ENCODE peak calls at places on chromosomes 1 and 21, in seven cellular contexts. A is ovary, H is fibroblast of mammary gland, D is stomach, B is activated B cell treated with CpG ODN at 0.5 μM for 24 hours, S is GM10248, F is dorsolateral prefrontal cortex. T is an unnamed sample.

GRCh38 chr1:119010201-119010600 is 22.1 kb upstream of the TBX15 start:
- DNase-seq in B (no peak), D (no peak), S (no peak), F (no peak), H (peak), A (no peak), T (no peak)

GRCh38 chr1:115275216-115275615 is 62.8 kb downstream of the NGF start:
- DNase-seq in D (no peak), H (peak), B (no peak), S (no peak), F (no peak), A (no peak), T (no peak)

GRCh38 chr1:187047298-187047697 is 218.5 kb downstream of the PLA2G4A start:
- DNase-seq in F (no peak), S (no peak), H (no peak), B (no peak), D (no peak), A (no peak), T (no peak)

GRCh38 chr21:31347435-31348032 is 3.5 kb upstream of the TIAM1 start:
- DNase-seq in H (peak), D (no peak), F (no peak), A (no peak), S (no peak), B (no peak), T (no peak)

GRCh38 chr1:202283379-202283844 is 58.3 kb downstream of the UBE2T start:
- DNase-seq in F (no peak), S (no peak), H (peak), A (no peak), B (no peak), D (no peak), T (no peak)

GRCh38 chr1:117754061-117754969 is 148.5 kb downstream of the TENT5C start:
- DNase-seq in F (no peak), B (no peak), D (peak), S (peak), H (peak), A (peak), T (no peak)

GRCh38 chr1:151964510-151964909 is 29.1 kb downstream of the S100A10 start:
- DNase-seq in S (no peak), F (no peak), B (no peak), A (no peak), D (no peak), H (no peak), T (no peak)

GRCh38 chr1:14733779-14734140 is 135.3 kb downstream of the KAZN start:
- DNase-seq in H (no peak), A (no peak), S (no peak), F (no peak), B (no peak), D (no peak), T (no peak)

GRCh38 chr1:119462964-119463363 is 44.0 kb upstream of the HSD3B1 start:
- DNase-seq in B (no peak), A (no peak), S (no peak), F (no peak), D (no peak), H (no peak), T (no peak)

GRCh38 chr1:242585616-242586354 is 61.3 kb upstream of the PLD5 start:
- DNase-seq in D (no peak), F (no peak), A (no peak), B (no peak), H (no peak), S (no peak), T (no peak)

GRCh38 chr1:145695781-145696629 is 11.2 kb downstream of the PDZK1 start:
- DNase-seq in D (no peak), S (no peak), H (no peak), F (no peak), B (no peak), A (no peak), T (no peak)

GRCh38 chr1:41915786-41916571 is 2.7 kb downstream of the HIVEP3 start:
- DNase-seq in F (no peak), D (peak), A (no peak), H (no peak), S (no peak), B (no peak), T (no peak)

GRCh38 chr1:161117681-161118581 is at the start of the genes NIT1 and PFDN2:
- DNase-seq in D (peak), A (peak), H (peak), S (peak), F (peak), B (peak), T (peak)

GRCh38 chr1:207049974-207050391 is 1.0 kb downstream of the YOD1 start:
- DNase-seq in B (no peak), A (no peak), F (no peak), H (peak), S (peak), D (peak), T (peak)

GRCh38 chr21:33368576-33368975 is 34.6 kb upstream of the IFNGR2 start:
- DNase-seq in A (no peak), F (no peak), S (no peak), H (no peak), D (no peak), B (no peak), T (no peak)

GRCh38 chr1:1371741-1372711 is 3.0 kb downstream of the AURKAIP1 start:
- DNase-seq in D (peak), H (peak), A (peak), F (no peak), S (peak), B (peak), T (peak)

GRCh38 chr21:34986561-34987533 is 62.3 kb downstream of the RUNX1 start:
- DNase-seq in S (peak), B (peak), H (peak), D (no peak), A (no peak), F (no peak), T (peak)

GRCh38 chr1:117824612-117825011 is 104.8 kb downstream of the GDAP2 start:
- DNase-seq in H (peak), F (no peak), S (no peak), D (no peak), B (no peak), A (no peak), T (no peak)

GRCh38 chr1:221174598-221174997 is 295.4 kb downstream of the HLX start:
- DNase-seq in B (no peak), A (no peak), S (no peak), F (no peak), H (no peak), D (no peak), T (no peak)

GRCh38 chr1:230090194-230090711 is 23.2 kb downstream of the GALNT2 start:
- DNase-seq in D (no peak), S (no peak), B (no peak), H (peak), A (no peak), F (no peak), T (no peak)

GRCh38 chr21:15065381-15066230 is 806 bp upstream of the NRIP1 start:
- DNase-seq in B (peak), S (peak), A (peak), F (peak), H (peak), D (peak), T (peak)

GRCh38 chr1:164560076-164560475 is 1.1 kb downstream of the PBX1 start:
- DNase-seq in A (no peak), S (no peak), H (no peak), B (no peak), D (no peak), F (no peak), T (no peak)

GRCh38 chr21:42040411-42041180 is 30.4 kb upstream of the ZBTB21 start:
- DNase-seq in B (no peak), S (no peak), A (no peak), D (no peak), F (no peak), H (peak), T (no peak)

GRCh38 chr1:1137256-1138045 is 21.6 kb upstream of the C1orf159 start:
- DNase-seq in A (no peak), S (peak), H (no peak), D (peak), F (no peak), B (peak), T (peak)

GRCh38 chr1:201114245-201115131 is 2.3 kb upstream of the CACNA1S start:
- DNase-seq in H (peak), A (peak), D (peak), F (peak), S (peak), B (peak), T (peak)

GRCh38 chr1:180185281-180185680 is 30.6 kb downstream of the QSOX1 start:
- DNase-seq in H (no peak), D (no peak), B (no peak), S (no peak), F (no peak), A (no peak), T (no peak)

GRCh38 chr1:218281285-218281684 is 3.8 kb upstream of the RRP15 start:
- DNase-seq in A (no peak), B (no peak), F (no peak), D (no peak), S (no peak), H (peak), T (peak)

GRCh38 chr1:200207711-200208126 is 180.2 kb downstream of the NR5A2 start:
- DNase-seq in B (no peak), S (peak), D (no peak), H (peak), F (no peak), A (no peak), T (peak)

GRCh38 chr1:157195521-157196244 is 57.5 kb upstream of the ETV3 start:
- DNase-seq in H (no peak), B (no peak), S (no peak), A (no peak), D (no peak), F (no peak), T (no peak)

GRCh38 chr1:107480548-107480947 is 339.7 kb downstream of the NTNG1 start:
- DNase-seq in D (peak), H (no peak), B (peak), S (peak), A (no peak), F (peak), T (peak)

GRCh38 chr1:75672528-75673393 is 51.7 kb upstream of the ACADM start:
- DNase-seq in A (no peak), D (no peak), S (no peak), F (no peak), B (no peak), H (peak), T (no peak)

GRCh38 chr1:116178837-116179236 is 67.6 kb downstream of the MAB21L3 start:
- DNase-seq in F (no peak), H (no peak), B (no peak), D (peak), A (no peak), S (no peak), T (no peak)

GRCh38 chr1:67674260-67675011 is 10.6 kb upstream of the GADD45A start:
- DNase-seq in H (peak), F (no peak), B (no peak), D (no peak), S (no peak), A (peak), T (no peak)

GRCh38 chr1:163535401-163535800 is 213.6 kb downstream of the NUF2 start:
- DNase-seq in H (no peak), B (no peak), F (no peak), S (no peak), A (no peak), D (no peak), T (no peak)

GRCh38 chr1:48048064-48048463 is 50.9 kb upstream of the TRABD2B start:
- DNase-seq in A (no peak), B (no peak), F (no peak), D (no peak), S (no peak), H (peak), T (no peak)

DNA sequence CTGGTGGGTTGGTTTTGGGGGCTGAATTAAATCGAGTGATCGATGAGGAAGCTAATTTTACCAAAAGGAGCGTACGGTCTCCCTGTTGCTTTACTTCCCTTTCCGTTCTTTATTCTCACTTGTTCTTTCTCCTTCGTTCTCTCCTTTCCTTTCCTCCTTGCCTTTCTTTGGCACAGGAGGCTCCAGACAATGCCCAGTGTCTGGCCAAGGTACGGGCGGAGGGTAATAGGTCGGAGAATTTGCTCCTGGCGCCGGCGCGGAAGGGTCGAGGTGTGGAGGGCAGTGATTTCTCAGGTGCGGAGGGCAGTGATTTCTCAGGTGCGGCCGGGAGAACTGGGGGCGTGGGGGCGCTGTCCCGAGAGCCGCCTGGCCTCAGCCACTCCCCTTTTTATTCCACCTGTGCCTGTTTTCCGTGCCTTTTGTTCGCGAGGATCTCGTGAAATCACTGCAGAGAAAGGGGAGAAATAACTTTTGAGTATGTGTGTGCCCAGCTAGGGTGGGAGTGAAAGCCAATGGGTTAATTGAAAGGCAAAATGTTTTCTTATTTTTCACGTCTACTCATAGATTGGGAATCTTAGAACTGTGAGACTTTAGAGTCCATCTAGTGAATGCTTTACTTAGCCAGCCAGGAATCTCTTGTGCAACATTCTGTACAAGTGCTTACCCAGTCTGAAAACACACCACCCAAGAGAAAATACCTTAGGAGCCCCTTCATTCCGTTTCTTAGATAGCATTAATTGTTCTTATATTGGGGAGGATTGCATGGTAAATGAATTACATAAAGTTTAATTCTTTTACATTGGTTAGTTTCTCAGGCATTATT is 1.3 kb downstream of the FNBP1L start:
- DNase-seq in S (peak), D (peak), H (peak), A (peak), B (no peak), F (no peak), T (no peak)
- TF ChIP-seq CTCF in S (no peak), D (no peak), H (no peak), A (no peak), B (no peak), F (no peak), T (no peak)

DNA sequence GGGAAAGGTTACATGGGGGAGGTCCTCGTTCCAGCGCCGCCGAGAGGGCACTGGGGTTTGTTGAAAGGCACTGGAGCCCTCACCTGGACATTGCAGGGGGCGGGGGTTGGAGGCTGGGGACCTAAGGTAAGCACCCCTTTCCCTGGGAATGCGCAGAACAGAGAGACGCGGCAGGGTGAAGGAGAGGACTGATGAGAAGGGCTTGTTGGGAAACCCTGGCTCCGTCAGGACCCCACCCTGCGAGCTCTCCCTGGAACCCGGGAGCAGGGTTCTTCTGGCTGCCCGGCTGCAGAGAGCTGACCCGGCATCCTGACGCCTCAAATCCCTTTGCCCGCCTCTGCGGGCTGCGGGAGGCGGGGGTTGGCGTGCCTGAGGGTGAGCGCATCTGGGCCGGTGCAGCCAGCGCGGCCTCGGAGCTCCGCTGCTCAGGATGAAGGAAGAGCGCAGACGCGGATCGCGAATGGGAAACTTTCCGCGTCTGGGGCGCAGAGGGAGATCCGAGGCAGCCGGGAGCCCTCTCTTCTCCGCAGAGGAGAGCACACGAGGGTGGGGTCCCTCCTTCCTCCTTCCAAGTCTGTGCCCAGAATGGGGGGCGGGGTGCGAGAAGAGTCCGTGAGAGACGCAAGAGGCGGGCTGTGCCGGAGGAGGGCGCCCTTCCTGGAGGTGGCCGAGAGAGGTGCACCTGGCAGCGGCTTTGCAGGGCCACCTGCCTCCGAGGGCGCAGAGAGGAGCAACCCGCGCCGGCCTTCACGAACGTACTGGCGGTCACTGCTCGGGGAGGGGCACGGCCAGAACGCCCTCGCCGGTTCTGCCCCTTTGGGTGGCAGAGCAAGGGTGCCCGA is 2.4 kb downstream of the IGSF21 start:
- DNase-seq in A (no peak), S (no peak), F (peak), H (no peak), B (no peak), D (peak), T (no peak)
- TF ChIP-seq CTCF in A (no peak), S (no peak), F (peak), H (no peak), B (no peak), D (no peak), T (peak)

GRCh38 chr1:23168462-23169218 is at the start of gene LUZP1:
- DNase-seq in S (peak), B (peak), D (peak), A (peak), H (peak), F (peak), T (peak)
- TF ChIP-seq CTCF in S (no peak), B (no peak), D (no peak), A (no peak), H (no peak), F (no peak), T (peak)

GRCh38 chr1:222919478-222919865 is 104.6 kb downstream of the DISP1 start:
- DNase-seq in F (no peak), A (no peak), D (no peak), S (no peak), B (no peak), H (peak), T (no peak)
- TF ChIP-seq CTCF in F (no peak), A (no peak), D (no peak), S (no peak), B (no peak), H (no peak), T (no peak)

DNA sequence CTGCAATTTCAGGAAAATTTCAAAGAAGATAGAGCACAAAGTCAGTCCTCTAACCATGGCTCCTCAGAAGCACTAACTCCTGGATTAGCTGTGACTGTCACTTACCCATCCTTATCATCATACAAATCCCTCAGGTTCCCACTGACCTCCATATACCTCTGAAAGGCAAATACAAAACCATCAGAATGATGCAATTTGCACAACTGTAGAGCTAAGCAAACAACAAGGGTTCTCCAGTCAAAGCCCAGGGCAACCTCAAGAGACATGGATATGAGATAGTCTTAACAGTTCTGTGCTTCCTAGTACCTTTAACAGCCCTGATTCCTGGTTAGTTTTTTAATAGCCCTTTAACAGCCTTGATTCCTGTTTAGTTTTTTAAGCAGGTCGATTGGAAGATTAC is 2.1 kb downstream of the SF3A3 start:
- DNase-seq in D (no peak), B (no peak), H (no peak), S (no peak), F (no peak), A (no peak), T (no peak)
- TF ChIP-seq CTCF in D (no peak), B (no peak), H (no peak), S (no peak), F (no peak), A (no peak), T (no peak)

GRCh38 chr1:110857964-110858948 is 14.7 kb upstream of the CD53 start:
- DNase-seq in B (no peak), H (no peak), S (no peak), F (no peak), D (no peak), A (no peak), T (no peak)
- TF ChIP-seq CTCF in B (no peak), H (no peak), S (no peak), F (no peak), D (no peak), A (no peak), T (no peak)

GRCh38 chr1:20271498-20272400 is 18.9 kb upstream of the VWA5B1 start:
- DNase-seq in S (no peak), D (no peak), H (peak), A (no peak), B (no peak), F (no peak), T (no peak)
- TF ChIP-seq CTCF in S (peak), D (no peak), H (no peak), A (no peak), B (no peak), F (no peak), T (no peak)